ENCODE peak calls at places on chromosome 19, in four cellular contexts. W, O, F and Y are unnamed samples.

GRCh38 chr19:18437481-18438330 is at the start of gene ISYNA1:
- DNase-seq in W (peak), O (no peak), F (no peak), Y (no peak)

GRCh38 chr19:12611361-12611699 is 610 bp downstream of the ZNF791 start:
- DNase-seq in W (peak), O (no peak), F (peak), Y (peak)

GRCh38 chr19:49337267-49338022 is 2.2 kb downstream of the CD37 start:
- DNase-seq in W (no peak), O (no peak), F (no peak), Y (no peak)

GRCh38 chr19:56732974-56733373 is 61.4 kb upstream of the ZNF835 start:
- DNase-seq in W (no peak), O (no peak), F (no peak), Y (no peak)

GRCh38 chr19:48859711-48860572 is 8.5 kb downstream of the PLEKHA4 start:
- DNase-seq in W (no peak), O (no peak), F (no peak), Y (no peak)

GRCh38 chr19:18842166-18842565 is 10.4 kb downstream of the UPF1 start:
- DNase-seq in W (no peak), O (no peak), F (no peak), Y (no peak)

GRCh38 chr19:4633140-4633967 is 6.0 kb upstream of the TNFAIP8L1 start:
- DNase-seq in W (no peak), O (no peak), F (no peak), Y (no peak)

GRCh38 chr19:37304190-37304883 is 66.6 kb upstream of the ZNF527 start:
- DNase-seq in W (peak), O (no peak), F (no peak), Y (no peak)

GRCh38 chr19:17450264-17451075 is 2.0 kb upstream of the TMEM221 start:
- DNase-seq in W (no peak), O (no peak), F (no peak), Y (no peak)

GRCh38 chr19:36128392-36128736 is 11.5 kb upstream of the CAPNS1 start:
- DNase-seq in W (no peak), O (no peak), F (no peak), Y (no peak)

GRCh38 chr19:30222993-30223865 is 149.0 kb upstream of the ZNF536 start:
- DNase-seq in W (no peak), O (no peak), F (no peak), Y (no peak)

GRCh38 chr19:47161876-47162489 is 31.3 kb downstream of the SAE1 start:
- DNase-seq in W (no peak), O (no peak), F (no peak), Y (no peak)

GRCh38 chr19:42032428-42032827 is 37.6 kb downstream of the GRIK5 start:
- DNase-seq in W (no peak), O (no peak), F (no peak), Y (no peak)

GRCh38 chr19:9914315-9915207 is 21.8 kb downstream of the OLFM2 start:
- DNase-seq in W (peak), O (peak), F (peak), Y (peak)

GRCh38 chr19:28199323-28199722 is 1013.6 kb downstream of the UQCRFS1 start:
- DNase-seq in W (no peak), O (no peak), F (no peak), Y (no peak)

GRCh38 chr19:47226426-47227346 is 4.3 kb downstream of the BBC3 start:
- DNase-seq in W (peak), O (no peak), F (no peak), Y (peak)

GRCh38 chr19:3135961-3136683 is at the start of gene GNA15:
- DNase-seq in W (no peak), O (no peak), F (no peak), Y (no peak)

GRCh38 chr19:39847525-39847924 is 1.3 kb upstream of the FBL start:
- DNase-seq in W (no peak), O (no peak), F (no peak), Y (no peak)

DNA sequence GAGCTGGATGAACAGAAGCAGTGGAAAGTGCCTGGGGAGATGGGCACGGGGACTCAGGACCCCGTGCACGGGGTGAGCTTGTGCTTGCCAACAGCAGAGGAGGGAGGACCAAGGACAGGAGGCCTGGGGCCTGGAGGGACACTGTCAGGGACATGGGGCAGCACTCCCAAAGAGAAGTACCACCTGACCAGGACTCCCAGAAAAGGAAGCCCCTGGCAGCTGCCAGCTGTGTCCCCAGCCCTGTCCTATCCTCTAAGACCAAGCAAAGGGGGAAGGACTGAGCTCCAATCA is 151.2 kb upstream of the TSHZ3 start:
- DNase-seq in W (no peak), O (no peak), F (no peak), Y (no peak)
- TF ChIP-seq CTCF in W (no peak), O (no peak), F (no peak), Y (no peak)

GRCh38 chr19:32357720-32358119 is 12.3 kb downstream of the ZNF507 start:
- DNase-seq in W (no peak), O (no peak), F (no peak), Y (no peak)
- TF ChIP-seq CTCF in W (no peak), O (no peak), F (peak), Y (peak)

GRCh38 chr19:43224855-43225253 is 19.4 kb upstream of the PSG4 start:
- DNase-seq in W (no peak), O (no peak), F (no peak), Y (no peak)

GRCh38 chr19:43229315-43229714 is 23.9 kb upstream of the PSG4 start:
- DNase-seq in W (no peak), O (peak), F (no peak), Y (no peak)
- TF ChIP-seq CTCF in W (no peak), O (peak), F (no peak), Y (peak)

GRCh38 chr19:6710273-6711077 is 10.0 kb downstream of the C3 start:
- DNase-seq in W (no peak), O (no peak), F (no peak), Y (no peak)
- TF ChIP-seq CTCF in W (no peak), O (no peak), F (no peak), Y (no peak)

DNA sequence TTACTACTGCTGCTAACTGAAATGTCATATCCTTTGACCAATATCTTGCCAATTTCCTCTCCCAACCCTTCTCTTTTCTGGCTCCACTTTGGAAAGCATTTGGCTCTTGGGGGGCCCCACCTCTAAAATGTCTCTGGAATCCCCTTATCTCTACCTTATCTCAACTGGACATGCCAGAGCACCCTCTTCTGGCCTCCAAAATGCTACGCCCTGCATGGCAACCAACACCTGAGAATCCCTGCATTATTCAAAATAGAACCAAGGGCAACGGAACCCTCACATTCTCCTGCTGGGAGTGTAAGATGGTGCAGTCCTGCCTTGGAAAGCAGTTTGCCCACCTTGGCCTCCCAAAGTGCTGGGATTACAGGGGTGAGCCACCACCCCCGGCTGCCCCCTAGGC is 35.3 kb downstream of the CERS4 start:
- DNase-seq in W (no peak), O (no peak), F (no peak), Y (no peak)
- TF ChIP-seq CTCF in W (no peak), O (no peak), F (no peak), Y (no peak)

GRCh38 chr19:45782820-45783785 is 813 bp upstream of the DMPK start:
- DNase-seq in W (peak), O (peak), F (no peak), Y (no peak)
- TF ChIP-seq CTCF in W (no peak), O (peak), F (no peak), Y (peak)

GRCh38 chr19:23273022-23273593 is 22.9 kb upstream of the ZNF724 start:
- DNase-seq in W (no peak), O (no peak), F (no peak), Y (no peak)

DNA sequence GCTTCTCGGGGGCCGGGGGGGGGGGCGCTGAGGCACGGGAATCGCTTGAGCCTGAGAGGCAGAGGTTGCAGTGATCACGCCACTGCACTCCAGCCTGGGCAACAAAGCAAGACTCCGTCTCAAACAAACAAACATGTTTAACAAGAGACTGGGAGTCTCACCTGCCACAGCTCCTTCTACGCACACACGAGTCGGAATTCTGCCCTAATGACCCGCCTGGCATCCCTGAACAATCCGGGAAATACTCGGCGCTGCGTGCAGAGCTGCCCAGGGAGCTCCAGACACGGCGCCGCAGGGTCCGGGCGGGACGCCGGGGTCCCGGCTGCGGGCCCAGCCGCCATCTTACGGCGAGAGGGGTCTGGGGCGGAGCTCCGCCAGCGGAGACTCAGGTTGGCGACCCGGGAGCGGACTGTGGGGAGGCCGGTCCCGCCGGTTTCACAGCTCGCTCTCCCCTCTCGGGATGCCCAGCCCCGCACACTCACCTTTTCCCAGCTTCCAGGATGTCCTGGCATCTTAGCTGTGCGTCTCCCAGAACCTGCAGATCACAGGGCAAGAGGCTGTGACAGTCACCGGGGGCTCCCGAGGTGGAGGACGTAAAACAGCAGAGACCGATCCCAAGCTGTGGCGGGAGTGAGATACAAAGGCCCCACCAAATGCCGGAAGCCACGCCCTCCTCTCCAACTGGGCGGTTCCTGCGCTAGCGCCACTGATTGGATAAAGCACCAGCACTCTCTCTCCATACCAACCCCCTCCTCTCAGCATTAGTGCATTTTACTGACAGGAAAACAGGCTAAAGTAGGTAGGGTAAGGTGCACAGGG is 23.6 kb upstream of the ZNF724 start:
- DNase-seq in W (peak), O (peak), F (peak), Y (peak)
- TF ChIP-seq CTCF in W (no peak), O (no peak), F (no peak), Y (no peak)

DNA sequence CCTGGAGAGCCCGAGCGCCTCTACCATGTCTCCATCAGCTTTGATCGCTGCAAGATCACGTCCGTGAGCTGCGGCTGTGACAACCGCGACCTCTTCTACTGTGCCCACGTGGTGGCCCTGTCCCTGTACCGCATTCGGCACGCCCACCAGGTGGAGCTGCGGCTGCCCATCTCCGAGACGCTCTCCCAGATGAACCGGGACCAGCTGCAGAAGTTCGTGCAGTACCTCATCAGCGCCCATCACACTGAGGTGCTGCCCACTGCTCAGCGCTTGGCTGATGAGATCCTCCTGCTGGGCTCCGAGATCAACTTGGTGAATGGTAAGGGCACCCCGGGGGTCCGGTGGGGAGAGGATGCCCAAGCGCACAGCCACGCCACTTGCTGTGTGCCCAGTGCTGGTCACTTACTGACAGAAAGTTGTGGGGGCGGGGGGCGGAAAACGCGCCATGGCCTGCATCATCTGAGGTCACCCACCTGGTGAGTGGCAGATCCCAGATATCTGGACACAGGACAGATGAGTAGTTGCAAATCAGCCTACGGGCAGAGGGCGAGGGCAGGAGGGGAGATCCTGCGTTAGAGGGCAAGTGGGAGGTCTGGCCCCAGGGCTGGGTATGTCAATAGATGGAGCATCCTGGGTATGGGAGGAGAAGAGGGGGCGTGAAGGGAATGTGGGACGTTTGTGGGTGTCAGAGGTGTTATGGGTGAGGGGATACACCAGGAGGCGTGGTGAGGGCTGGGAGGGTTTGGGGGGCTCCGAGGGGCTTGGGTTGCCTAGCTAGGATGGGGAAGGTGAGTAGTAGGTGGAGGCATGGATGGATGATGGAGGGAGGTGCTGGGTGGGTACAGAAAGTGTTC is 9.8 kb downstream of the ZSWIM4 start:
- DNase-seq in W (no peak), O (no peak), F (no peak), Y (no peak)
- TF ChIP-seq CTCF in W (peak), O (peak), F (no peak), Y (peak)

GRCh38 chr19:1300744-1301490 is 15.2 kb downstream of the EFNA2 start:
- DNase-seq in W (no peak), O (no peak), F (no peak), Y (no peak)

GRCh38 chr19:1296575-1297271 is 11.1 kb downstream of the EFNA2 start:
- DNase-seq in W (no peak), O (no peak), F (no peak), Y (no peak)

GRCh38 chr19:1299822-1300221 is 14.1 kb downstream of the EFNA2 start:
- DNase-seq in W (no peak), O (no peak), F (no peak), Y (no peak)

GRCh38 chr19:1296078-1296477 is 10.4 kb downstream of the EFNA2 start:
- DNase-seq in W (no peak), O (no peak), F (no peak), Y (no peak)

DNA sequence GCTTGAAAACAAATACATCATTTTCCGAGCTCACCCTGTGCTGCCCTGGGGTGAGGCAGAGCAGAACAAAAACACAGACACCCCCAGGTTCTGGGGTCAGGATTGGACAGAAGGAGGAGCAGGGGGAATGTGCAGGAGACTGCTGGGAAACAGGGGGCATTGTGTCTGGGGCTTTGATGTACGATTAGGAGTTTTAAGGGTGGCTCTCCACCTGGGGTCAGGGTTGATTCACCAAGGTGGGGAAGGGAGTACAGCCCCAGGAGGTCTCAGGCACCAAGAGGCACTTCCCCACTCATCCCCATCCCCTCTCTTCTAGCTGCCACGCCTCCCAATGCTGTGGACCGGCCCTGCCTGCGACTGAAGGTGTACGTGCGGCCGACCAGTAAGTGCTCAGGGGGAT is 12.6 kb downstream of the EFNA2 start:
- DNase-seq in W (no peak), O (no peak), F (no peak), Y (no peak)
- TF ChIP-seq CTCF in W (no peak), O (no peak), F (no peak), Y (no peak)

GRCh38 chr19:52691737-52692136 is 43.1 kb downstream of the ZNF611 start:
- DNase-seq in W (no peak), O (no peak), F (no peak), Y (no peak)

GRCh38 chr19:52691215-52691610 is 43.6 kb downstream of the ZNF611 start:
- DNase-seq in W (no peak), O (no peak), F (no peak), Y (no peak)

GRCh38 chr19:52692431-52693008 is 42.3 kb downstream of the ZNF611 start:
- DNase-seq in W (no peak), O (no peak), F (no peak), Y (no peak)

GRCh38 chr19:52689804-52690394 is 44.9 kb downstream of the ZNF611 start:
- DNase-seq in W (peak), O (no peak), F (peak), Y (no peak)

GRCh38 chr19:52690395-52691214 is 44.2 kb downstream of the ZNF611 start:
- DNase-seq in W (peak), O (peak), F (peak), Y (peak)
- TF ChIP-seq CTCF in W (no peak), O (no peak), F (peak), Y (no peak)